ENCODE peak calls at places on chromosomes 5 and 9, in four cellular contexts. N, I, R and Z are unnamed samples.

GRCh38 chr5:135176991-135177390 is 143.0 kb upstream of the PITX1 start:
- DNase-seq in N (no peak), I (no peak), R (no peak), Z (no peak)

GRCh38 chr5:34411470-34412346 is 244.4 kb upstream of the RAI14 start:
- DNase-seq in N (no peak), I (peak), R (no peak), Z (no peak)

GRCh38 chr9:81690251-81690851 is 1.0 kb upstream of the TLE1 start:
- DNase-seq in N (peak), I (no peak), R (no peak), Z (no peak)

GRCh38 chr9:131334568-131335105 is 45.1 kb downstream of the PLPP7 start:
- DNase-seq in N (peak), I (no peak), R (no peak), Z (no peak)

GRCh38 chr5:112312810-112313209 is 106.3 kb downstream of the EPB41L4A start:
- DNase-seq in N (no peak), I (no peak), R (no peak), Z (no peak)

GRCh38 chr9:2709645-2710101 is 7.6 kb upstream of the KCNV2 start:
- DNase-seq in N (no peak), I (no peak), R (no peak), Z (no peak)

GRCh38 chr9:3578786-3579185 is 53.0 kb upstream of the RFX3 start:
- DNase-seq in N (no peak), I (no peak), R (no peak), Z (no peak)

GRCh38 chr5:155616779-155617392 is 603.3 kb downstream of the KIF4B start:
- DNase-seq in N (peak), I (no peak), R (peak), Z (peak)

GRCh38 chr5:22708770-22709328 is 144.3 kb downstream of the CDH12 start:
- DNase-seq in N (no peak), I (no peak), R (no peak), Z (no peak)

GRCh38 chr5:179260324-179261070 is 84.8 kb downstream of the ADAMTS2 start:
- DNase-seq in N (no peak), I (no peak), R (no peak), Z (peak)

GRCh38 chr5:179263391-179264052 is 81.7 kb downstream of the ADAMTS2 start:
- DNase-seq in N (peak), I (no peak), R (no peak), Z (peak)

GRCh38 chr5:179259731-179260323 is 85.4 kb downstream of the ADAMTS2 start:
- DNase-seq in N (no peak), I (no peak), R (no peak), Z (no peak)

GRCh38 chr5:179262126-179262920 is 82.9 kb downstream of the ADAMTS2 start:
- DNase-seq in N (no peak), I (no peak), R (no peak), Z (no peak)

GRCh38 chr5:179261301-179262125 is 83.7 kb downstream of the ADAMTS2 start:
- DNase-seq in N (no peak), I (no peak), R (no peak), Z (no peak)
- TF ChIP-seq CTCF in N (no peak), I (no peak), R (no peak), Z (no peak)

GRCh38 chr9:87108639-87109038 is 161.3 kb upstream of the GAS1 start:
- DNase-seq in N (no peak), I (no peak), R (no peak), Z (no peak)

GRCh38 chr9:87109851-87110250 is 162.5 kb upstream of the GAS1 start:
- DNase-seq in N (no peak), I (no peak), R (no peak), Z (no peak)

GRCh38 chr9:87111010-87111409 is 163.7 kb upstream of the GAS1 start:
- DNase-seq in N (no peak), I (no peak), R (no peak), Z (no peak)

GRCh38 chr9:87109182-87109581 is 161.9 kb upstream of the GAS1 start:
- DNase-seq in N (no peak), I (no peak), R (no peak), Z (no peak)

GRCh38 chr9:87107072-87107471 is 159.8 kb upstream of the GAS1 start:
- DNase-seq in N (no peak), I (no peak), R (no peak), Z (no peak)
- TF ChIP-seq CTCF in N (no peak), I (no peak), R (no peak), Z (no peak)

GRCh38 chr5:64768358-64769312 is at the start of the genes CWC27 and SREK1IP1:
- DNase-seq in N (peak), I (peak), R (peak), Z (peak)
- TF ChIP-seq CTCF in N (no peak), I (no peak), R (no peak), Z (no peak)

GRCh38 chr5:114362977-114363721 is 1.3 kb downstream of the KCNN2 start:
- DNase-seq in N (no peak), I (no peak), R (no peak), Z (peak)

GRCh38 chr5:114361724-114362196 is at the start of gene KCNN2:
- DNase-seq in N (peak), I (no peak), R (no peak), Z (peak)

GRCh38 chr5:114362197-114362976 is 517 bp downstream of the KCNN2 start:
- DNase-seq in N (no peak), I (no peak), R (no peak), Z (peak)

GRCh38 chr5:114360816-114361723 is 800 bp upstream of the KCNN2 start:
- DNase-seq in N (peak), I (no peak), R (no peak), Z (peak)

GRCh38 chr5:114363837-114364236 is 2.0 kb downstream of the KCNN2 start:
- DNase-seq in N (no peak), I (no peak), R (no peak), Z (no peak)
- TF ChIP-seq CTCF in N (no peak), I (no peak), R (no peak), Z (no peak)

DNA sequence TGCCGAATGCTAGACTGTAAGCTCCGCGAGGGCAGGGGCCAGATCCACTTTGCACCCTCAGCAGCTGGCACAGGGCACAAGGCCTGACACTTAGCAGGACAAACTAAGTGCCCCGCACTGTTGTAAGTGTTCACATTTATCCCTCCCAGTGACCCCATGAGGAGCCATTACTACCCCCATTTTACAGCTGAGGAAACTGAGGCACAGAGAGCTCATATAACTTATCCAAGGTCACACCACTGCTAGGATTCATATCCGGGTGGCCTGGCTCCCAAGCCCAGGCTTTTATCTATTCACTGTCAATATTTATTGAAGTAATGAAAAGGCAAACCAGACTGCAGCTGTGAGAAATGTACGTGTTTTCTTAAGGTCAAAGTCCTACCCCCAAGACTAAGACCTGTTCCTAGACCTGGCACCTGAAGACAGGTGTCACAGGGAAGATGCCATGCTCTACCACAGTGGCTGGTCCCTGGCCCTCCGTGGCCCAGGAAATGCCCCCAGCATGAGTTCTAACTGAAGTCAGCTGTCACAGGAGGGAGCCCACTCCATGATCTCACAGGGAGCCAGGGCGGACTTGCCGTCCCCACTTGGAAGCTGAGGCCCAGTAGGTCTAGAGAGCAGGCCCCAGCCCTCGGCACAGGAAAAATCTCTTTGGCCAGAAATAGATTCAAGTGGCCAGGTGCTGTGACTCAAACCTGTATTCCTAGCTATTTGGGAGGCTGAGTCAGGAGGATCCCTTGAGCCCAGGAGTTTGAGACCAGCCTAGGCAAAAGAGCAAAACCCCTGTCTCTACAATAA is 74.7 kb upstream of the IL17B start:
- DNase-seq in N (peak), I (no peak), R (no peak), Z (no peak)
- TF ChIP-seq CTCF in N (no peak), I (no peak), R (no peak), Z (no peak)

GRCh38 chr9:135474915-135475314 is 4.7 kb upstream of the PPP1R26 start:
- DNase-seq in N (no peak), I (no peak), R (no peak), Z (no peak)
- TF ChIP-seq CTCF in N (no peak), I (no peak), R (peak), Z (peak)

GRCh38 chr5:150000261-150000989 is at the start of the genes HMGXB3 and TIGD6:
- DNase-seq in N (peak), I (peak), R (peak), Z (peak)

GRCh38 chr5:149999359-149999758 is 1.1 kb downstream of the TIGD6 start:
- DNase-seq in N (no peak), I (no peak), R (no peak), Z (no peak)

GRCh38 chr5:149999866-150000260 is 591 bp downstream of the TIGD6 start:
- DNase-seq in N (no peak), I (no peak), R (no peak), Z (no peak)

GRCh38 chr5:150000990-150001659 is 586 bp downstream of the HMGXB3 start:
- DNase-seq in N (peak), I (no peak), R (peak), Z (peak)

GRCh38 chr5:150001660-150002493 is 1.3 kb downstream of the HMGXB3 start:
- DNase-seq in N (peak), I (no peak), R (peak), Z (no peak)
- TF ChIP-seq CTCF in N (peak), I (peak), R (peak), Z (peak)

GRCh38 chr9:127808347-127809001 is 5.8 kb downstream of the FPGS start:
- DNase-seq in N (no peak), I (no peak), R (no peak), Z (no peak)

GRCh38 chr9:127802576-127803443 is at the start of gene FPGS:
- DNase-seq in N (peak), I (peak), R (peak), Z (peak)

GRCh38 chr9:127803507-127804352 is 1.0 kb downstream of the FPGS start:
- DNase-seq in N (peak), I (no peak), R (no peak), Z (no peak)

GRCh38 chr9:127806871-127807270 is 4.2 kb downstream of the FPGS start:
- DNase-seq in N (no peak), I (no peak), R (no peak), Z (no peak)

GRCh38 chr9:127805620-127806019 is 2.9 kb downstream of the FPGS start:
- DNase-seq in N (peak), I (no peak), R (no peak), Z (no peak)
- TF ChIP-seq CTCF in N (peak), I (no peak), R (peak), Z (no peak)

GRCh38 chr5:83447533-83447932 is 24.0 kb upstream of the VCAN start:
- DNase-seq in N (no peak), I (no peak), R (no peak), Z (no peak)
- TF ChIP-seq CTCF in N (no peak), I (no peak), R (no peak), Z (no peak)

GRCh38 chr9:129885670-129886106 is 50.4 kb downstream of the USP20 start:
- DNase-seq in N (peak), I (peak), R (peak), Z (peak)
- TF ChIP-seq CTCF in N (peak), I (peak), R (peak), Z (peak)